ENCODE peak calls at places on chromosomes 11 and 22, in four cellular contexts. T is HTR-8/SVneo; O is coronary artery; V is activated T-helper 1 cell treated with anti-CD3 and anti-CD28 coated beads, Interleukin-12 subunit alpha, Interleukin-12 subunit beta, Interleukin-2, Interleukin-4 antibody, amounts not matched to agents 30 ng/mL and 10 ng/mL and 1 ng/mL, durations not matched to agents 14 hours and 24 hours and 36 hours. W is an unnamed sample.

GRCh38 chr11:12885717-12886226 is 123.3 kb upstream of the RASSF10 start:
- DNase-seq in V (no peak), T (no peak), O (no peak), W (no peak)

GRCh38 chr22:30636226-30637077 is 871 bp downstream of the SLC35E4 start:
- DNase-seq in V (no peak), T (no peak), O (no peak), W (no peak)

GRCh38 chr11:110200836-110201235 is 95.6 kb downstream of the RDX start:
- DNase-seq in V (no peak), T (no peak), O (no peak), W (no peak)

GRCh38 chr11:71418643-71419042 is 29.6 kb downstream of the DHCR7 start:
- DNase-seq in T (no peak), O (no peak), V (no peak), W (no peak)

GRCh38 chr22:44033689-44034088 is 9.6 kb downstream of the PARVB start:
- DNase-seq in V (no peak), O (no peak), T (no peak), W (no peak)

GRCh38 chr11:1038921-1039320 is 2.4 kb upstream of the MUC6 start:
- DNase-seq in O (no peak), T (no peak), V (no peak), W (no peak)

GRCh38 chr22:36466258-36466657 is 15.2 kb downstream of the TXN2 start:
- DNase-seq in O (no peak), T (no peak), V (no peak), W (no peak)

GRCh38 chr11:19253149-19253540 is 12.4 kb upstream of the E2F8 start:
- DNase-seq in O (no peak), T (no peak), V (no peak), W (no peak)

GRCh38 chr11:1573847-1574255 is 1.8 kb upstream of the DUSP8 start:
- DNase-seq in V (no peak), O (no peak), T (no peak), W (no peak)

GRCh38 chr11:129313588-129314288 is 61.9 kb upstream of the BARX2 start:
- DNase-seq in V (no peak), T (no peak), O (no peak), W (no peak)

GRCh38 chr11:11279956-11280689 is 72.9 kb downstream of the CSNK2A3 start:
- DNase-seq in O (peak), T (no peak), V (no peak), W (no peak)

GRCh38 chr22:45240137-45240809 is 421 bp downstream of the KIAA0930 start:
- DNase-seq in T (peak), O (no peak), V (peak), W (peak)

GRCh38 chr22:48245119-48245485 is 1482.7 kb downstream of the TBC1D22A start:
- DNase-seq in O (no peak), V (no peak), T (no peak), W (no peak)

GRCh38 chr11:18081551-18081950 is 24.3 kb downstream of the SAAL1 start:
- DNase-seq in V (no peak), O (no peak), T (no peak), W (no peak)

GRCh38 chr11:57514538-57515331 is 767 bp downstream of the SLC43A1 start:
- DNase-seq in O (no peak), T (no peak), V (peak), W (peak)

GRCh38 chr11:78652866-78653265 is 78.2 kb upstream of the NARS2 start:
- DNase-seq in T (no peak), O (peak), V (no peak), W (no peak)

GRCh38 chr11:12717851-12718291 is 43.6 kb downstream of the TEAD1 start:
- DNase-seq in T (no peak), V (peak), O (no peak), W (peak)

GRCh38 chr11:119993732-119994131 is 144.2 kb downstream of the TRIM29 start:
- DNase-seq in O (no peak), V (no peak), T (no peak), W (no peak)

GRCh38 chr22:19857382-19857781 is 2.7 kb upstream of the GNB1L start:
- DNase-seq in V (no peak), T (no peak), O (no peak), W (no peak)

GRCh38 chr22:36435516-36436415 is 45.7 kb downstream of the TXN2 start:
- DNase-seq in V (peak), O (no peak), T (no peak), W (peak)

GRCh38 chr11:11476971-11477645 is 124.1 kb upstream of the CSNK2A3 start:
- DNase-seq in O (no peak), T (no peak), V (no peak), W (no peak)

GRCh38 chr11:14012836-14013235 is 50.3 kb downstream of the SPON1 start:
- DNase-seq in T (no peak), V (no peak), O (no peak), W (no peak)

GRCh38 chr22:50731811-50732624 is 6.0 kb upstream of the ACR start:
- DNase-seq in V (peak), T (peak), O (no peak), W (peak)

GRCh38 chr22:38761202-38762162 is 5.7 kb upstream of the SUN2 start:
- DNase-seq in T (no peak), V (no peak), O (no peak), W (no peak)

GRCh38 chr11:118304227-118304808 is at the start of gene CD3E:
- DNase-seq in T (no peak), O (no peak), V (peak), W (peak)

GRCh38 chr11:114367244-114367957 is 32.9 kb downstream of the C11orf71 start:
- DNase-seq in T (no peak), V (no peak), O (no peak), W (no peak)

GRCh38 chr11:17410606-17411379 is 22.3 kb upstream of the KCNJ11 start:
- DNase-seq in O (no peak), T (no peak), V (no peak), W (no peak)

GRCh38 chr11:47850337-47850736 is 2.2 kb upstream of the NUP160 start:
- DNase-seq in O (no peak), V (no peak), T (no peak), W (no peak)

GRCh38 chr11:72781063-72781312 is 12.9 kb downstream of the STARD10 start:
- DNase-seq in V (no peak), O (no peak), T (no peak), W (no peak)

GRCh38 chr11:82867495-82868082 is 32.6 kb downstream of the PRCP start:
- DNase-seq in T (peak), V (peak), O (no peak), W (peak)

GRCh38 chr11:33899383-33900037 is 7.6 kb upstream of the LMO2 start:
- DNase-seq in T (peak), O (peak), V (no peak), W (no peak)

GRCh38 chr22:38292694-38293093 is 19.9 kb upstream of the TMEM184B start:
- DNase-seq in T (no peak), O (no peak), V (no peak), W (no peak)

W was measured in activated T-helper 2 cell treated with anti-CD3 and anti-CD28 coated beads, Interferon-gamma antibody, Interleukin-2, Interleukin-4, amounts not matched to agents 10 μg/mL and 5 μg/mL and 100 μg/mL, durations not matched to agents 14 hours and 24 hours and 36 hours.